ENCODE peak calls at places on chromosomes 6 and 20, in ten cellular contexts. D, W, I, Y, Z, R, V, U, G and J are unnamed samples.

GRCh38 chr6:170367241-170367640 is 60.7 kb downstream of the FAM120B start:
- DNase-seq in I (no peak), U (no peak), Y (no peak), G (no peak), W (no peak), D (no peak), Z (no peak), V (no peak), R (no peak), J (no peak)

GRCh38 chr20:59469266-59470252 is 134.8 kb upstream of the PHACTR3 start:
- DNase-seq in I (no peak), R (no peak), D (no peak), V (no peak), G (no peak), Z (peak; percentile 76), W (no peak), U (no peak), Y (no peak), J (no peak)

GRCh38 chr6:152775441-152775840 is 24.8 kb downstream of the VIP start:
- DNase-seq in I (no peak), G (no peak), W (no peak), V (no peak), R (no peak), U (peak; percentile 24), Z (no peak), Y (no peak), D (no peak), J (no peak)

GRCh38 chr6:153804755-153805330 is 234.2 kb upstream of the OPRM1 start:
- DNase-seq in W (no peak), Z (no peak), G (no peak), I (no peak), R (no peak), V (no peak), Y (no peak), D (no peak), U (no peak), J (no peak)

GRCh38 chr20:38104283-38104682 is 60.8 kb downstream of the TGM2 start:
- DNase-seq in R (no peak), W (no peak), I (no peak), U (no peak), D (no peak), G (no peak), Y (no peak), Z (no peak), V (no peak), J (no peak)

GRCh38 chr6:168660400-168660945 is 219.5 kb downstream of the SMOC2 start:
- DNase-seq in Y (no peak), D (no peak), U (no peak), V (no peak), Z (no peak), W (no peak), G (no peak), I (no peak), R (no peak), J (no peak)

GRCh38 chr20:10611357-10611756 is 62.4 kb downstream of the JAG1 start:
- DNase-seq in D (peak; percentile 27), I (no peak), U (peak; percentile 50), V (no peak), W (no peak), Z (peak; percentile 79), Y (no peak), R (peak; percentile 63), G (no peak), J (no peak)

GRCh38 chr20:48002517-48002970 is 217.3 kb upstream of the SULF2 start:
- DNase-seq in V (no peak), D (no peak), R (no peak), Y (no peak), I (no peak), Z (no peak), G (no peak), U (no peak), W (no peak), J (no peak)

GRCh38 chr6:164085552-164086325 is 671.2 kb downstream of the QKI start:
- DNase-seq in V (no peak), W (no peak), D (no peak), Z (peak; percentile 51), Y (no peak), R (no peak), I (no peak), U (no peak), G (no peak), J (no peak)

GRCh38 chr6:158642805-158643489 is 1.6 kb downstream of the DYNLT1 start:
- DNase-seq in D (no peak), G (peak; percentile 4), Y (no peak), W (peak; percentile 19), R (no peak), V (no peak), I (no peak), U (no peak), Z (no peak), J (no peak)

GRCh38 chr6:88359530-88360202 is 193.5 kb upstream of the CNR1 start:
- DNase-seq in R (no peak), Y (no peak), U (no peak), V (no peak), W (no peak), D (no peak), G (no peak), I (no peak), Z (no peak), J (no peak)

GRCh38 chr6:45433533-45434400 is 56.0 kb upstream of the SUPT3H start:
- DNase-seq in U (no peak), D (no peak), R (no peak), Z (no peak), G (no peak), Y (no peak), I (no peak), W (no peak), V (no peak), J (no peak)

GRCh38 chr20:50513169-50514034 is 3.2 kb downstream of the PTPN1 start:
- DNase-seq in R (no peak), I (no peak), W (no peak), D (no peak), G (no peak), U (no peak), Y (no peak), Z (no peak), V (no peak), J (no peak)

GRCh38 chr20:23156170-23156841 is 70.2 kb upstream of the CD93 start:
- DNase-seq in U (no peak), Y (no peak), D (no peak), W (peak; percentile 37), Z (peak; percentile 27), R (no peak), V (no peak), I (no peak), G (no peak), J (no peak)

GRCh38 chr6:26033132-26033941 is 53.9 kb upstream of the HFE start:
- DNase-seq in D (peak; percentile 79), I (peak; percentile 97), Z (peak; percentile 76), V (no peak), G (peak; percentile 79), U (peak; percentile 55), Y (peak; percentile 52), W (peak; percentile 68), R (peak; percentile 78), J (peak; percentile 82)